ENCODE peak calls at places on chromosomes 4 and X, in six cellular contexts. C, T, D, Y, I and L are unnamed samples.

GRCh38 chrX:129637217-129638109 is 17.3 kb downstream of the APLN start:
- DNase-seq in Y (peak), I (peak), D (peak), C (peak), T (peak), L (peak)

GRCh38 chr4:75995727-75996126 is 5.0 kb upstream of the SDAD1 start:
- DNase-seq in Y (peak), C (peak), T (peak), I (no peak), D (peak), L (peak)

GRCh38 chr4:98608343-98608742 is 50.1 kb downstream of the TSPAN5 start:
- DNase-seq in T (no peak), Y (no peak), C (peak), I (no peak), D (no peak), L (no peak)

GRCh38 chrX:145821291-145821897 is 3.8 kb downstream of the SLITRK2 start:
- DNase-seq in D (no peak), I (peak), T (no peak), C (peak), Y (no peak), L (no peak)

GRCh38 chr4:99104153-99104552 is 15.6 kb upstream of the ADH5 start:
- DNase-seq in T (peak), Y (no peak), D (no peak), I (no peak), C (peak), L (peak)

GRCh38 chr4:76168688-76169087 is 20.5 kb upstream of the NUP54 start:
- DNase-seq in Y (no peak), C (no peak), I (no peak), D (no peak), T (no peak), L (no peak)

GRCh38 chr4:41050840-41051775 is 163.2 kb downstream of the APBB2 start:
- DNase-seq in C (no peak), T (no peak), I (no peak), D (no peak), Y (no peak), L (peak)

GRCh38 chr4:101689220-101689619 is 101.3 kb upstream of the BANK1 start:
- DNase-seq in Y (no peak), I (no peak), T (no peak), C (no peak), D (no peak), L (no peak)

GRCh38 chr4:8910100-8910821 is 38.6 kb upstream of the HMX1 start:
- DNase-seq in I (no peak), C (no peak), Y (no peak), T (no peak), D (no peak), L (no peak)

GRCh38 chrX:38095971-38096529 is 89.7 kb downstream of the SYTL5 start:
- DNase-seq in I (no peak), C (no peak), Y (peak), D (no peak), T (peak), L (no peak)

GRCh38 chr4:52585379-52585778 is 73.7 kb downstream of the USP46 start:
- DNase-seq in C (no peak), I (no peak), Y (peak), D (no peak), T (no peak), L (no peak)

GRCh38 chr4:107857741-107858140 is 33.0 kb downstream of the SGMS2 start:
- DNase-seq in D (no peak), C (peak), T (no peak), Y (no peak), I (no peak), L (peak)

GRCh38 chr4:121213940-121214339 is 49.8 kb upstream of the TNIP3 start:
- DNase-seq in Y (no peak), I (no peak), D (no peak), T (no peak), C (peak), L (no peak)

GRCh38 chrX:39967348-39967747 is 130.4 kb downstream of the BCOR start:
- DNase-seq in C (peak), I (no peak), T (peak), D (no peak), Y (no peak), L (no peak)

GRCh38 chr4:157128395-157128794 is 52.4 kb downstream of the GLRB start:
- DNase-seq in I (no peak), T (peak), C (peak), Y (peak), D (no peak), L (no peak)

GRCh38 chr4:185144601-185145240 is 1.7 kb downstream of the SLC25A4 start:
- DNase-seq in Y (no peak), I (no peak), T (no peak), D (no peak), C (no peak), L (no peak)

DNA sequence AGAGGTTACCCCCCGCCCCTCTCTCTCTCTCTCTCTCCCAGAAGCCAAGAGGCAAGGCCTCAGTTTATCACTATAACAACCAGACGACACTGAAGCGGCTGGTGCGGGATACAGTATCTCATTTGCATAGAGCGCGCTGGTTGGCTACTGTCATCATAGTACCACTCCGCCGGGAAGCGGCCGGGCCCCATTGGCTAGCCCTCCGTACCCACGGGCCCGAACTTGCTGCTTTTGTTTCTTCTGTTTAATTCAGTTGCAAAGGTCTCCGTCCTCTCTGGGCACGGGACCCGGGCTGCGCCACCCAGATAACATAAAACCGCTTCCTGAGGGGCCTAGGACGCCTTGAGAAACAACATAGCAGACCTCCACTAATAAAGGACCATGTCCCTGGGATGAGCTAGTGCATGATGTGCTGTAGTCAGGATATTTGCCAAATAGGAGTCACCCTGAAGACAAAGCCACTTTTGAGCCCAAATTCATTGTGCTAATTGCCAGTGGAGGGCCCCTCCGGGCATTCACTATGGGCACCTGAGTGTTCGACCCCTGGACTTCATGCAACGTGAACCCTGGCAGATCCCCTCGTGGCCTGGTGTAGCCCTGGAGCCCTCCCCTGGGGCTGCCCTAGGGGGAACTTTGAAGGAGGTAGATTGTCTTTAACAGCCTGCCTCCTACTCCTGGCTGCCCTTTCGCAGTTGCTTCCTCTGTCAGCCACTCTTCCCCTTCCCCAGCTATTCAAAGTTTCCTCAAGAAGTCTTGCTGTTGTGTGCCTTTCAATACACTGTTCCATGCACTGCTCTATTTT is at the start of gene PCYT1B:
- DNase-seq in T (peak), Y (peak), I (peak), D (no peak), C (peak), L (peak)
- H3K4me3 ChIP-seq in T (peak), Y (peak), I (peak), D (peak), C (peak), L (no peak)

DNA sequence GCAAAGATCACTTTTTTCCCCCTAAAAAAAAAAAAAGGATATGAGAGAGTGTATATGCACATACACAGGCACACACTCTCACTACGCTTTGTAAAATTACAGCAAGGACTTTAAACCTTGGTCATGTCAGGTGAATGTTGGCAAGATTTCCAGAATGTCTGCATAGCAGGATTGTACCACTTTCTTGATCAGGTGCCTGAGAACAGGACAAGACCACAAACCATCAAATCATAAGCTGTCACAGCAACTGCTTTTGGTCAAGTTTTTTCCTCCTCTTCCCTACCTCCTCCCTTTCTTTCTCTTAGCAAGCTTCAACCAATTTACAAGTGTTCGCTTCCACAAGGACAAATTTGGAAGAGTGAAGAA is 15.3 kb downstream of the PPARGC1A start:
- DNase-seq in Y (no peak), T (no peak), I (no peak), C (no peak), D (no peak), L (no peak)
- H3K27ac ChIP-seq in Y (no peak), T (no peak), I (no peak), C (no peak), D (no peak), L (no peak)

GRCh38 chr4:142556048-142556447 is 290.1 kb downstream of the INPP4B start:
- DNase-seq in D (no peak), T (no peak), C (no peak), I (no peak), Y (no peak), L (no peak)
- H3K23ac ChIP-seq in D (no peak), T (no peak), C (no peak), I (no peak), Y (no peak), L (no peak)

GRCh38 chrX:91434351-91435168 is at the start of gene PABPC5:
- DNase-seq in I (peak), C (peak), Y (peak), D (peak), T (peak), L (peak)

DNA sequence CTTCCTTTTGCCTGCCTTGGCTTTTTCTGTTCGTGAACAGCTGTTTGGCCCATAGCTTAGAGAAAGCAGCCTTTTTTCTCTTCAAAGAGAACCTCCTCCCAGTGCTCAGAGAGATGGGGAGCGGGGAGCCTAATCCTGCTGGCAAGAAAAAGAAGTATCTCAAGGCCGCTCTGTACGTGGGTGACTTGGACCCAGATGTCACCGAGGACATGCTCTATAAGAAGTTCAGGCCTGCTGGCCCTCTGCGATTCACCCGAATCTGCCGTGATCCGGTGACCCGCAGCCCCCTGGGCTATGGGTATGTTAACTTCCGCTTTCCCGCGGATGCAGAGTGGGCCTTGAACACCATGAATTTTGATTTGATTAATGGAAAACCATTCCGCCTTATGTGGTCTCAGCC is 826 bp downstream of the PABPC5 start:
- DNase-seq in C (peak), Y (no peak), D (no peak), I (no peak), T (no peak), L (no peak)
- H3K4me3 ChIP-seq in C (no peak), Y (peak), D (peak), I (peak), T (peak), L (no peak)

GRCh38 chrX:46792826-46793195 is 33.9 kb upstream of the SLC9A7 start:
- DNase-seq in T (no peak), I (no peak), C (no peak), Y (no peak), D (no peak), L (no peak)
- H3K27ac ChIP-seq in T (no peak), I (no peak), C (no peak), Y (peak), D (no peak), L (no peak)

DNA sequence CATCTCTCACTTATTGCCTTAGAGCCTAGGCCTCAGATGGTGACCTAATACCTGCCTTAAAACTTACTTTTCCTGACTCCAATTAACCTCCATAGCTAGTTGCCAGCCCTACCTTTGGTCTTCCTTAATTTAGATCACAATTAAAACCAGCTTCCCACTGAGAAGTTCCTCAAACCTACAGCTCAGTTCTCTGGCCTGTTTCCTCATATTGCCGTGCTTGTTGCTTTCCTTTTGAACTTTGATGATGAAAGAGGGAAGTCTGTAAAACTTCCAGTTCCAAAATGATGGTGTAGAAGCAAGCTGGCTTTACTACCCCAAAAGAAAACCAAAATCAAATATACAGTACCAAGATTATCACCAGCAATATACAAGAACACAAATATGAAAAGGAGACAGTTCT is 28.9 kb upstream of the CAMK2D start:
- DNase-seq in T (no peak), Y (no peak), I (no peak), D (no peak), C (no peak), L (no peak)
- H3K23ac ChIP-seq in T (no peak), Y (no peak), I (no peak), D (no peak), C (no peak), L (no peak)

DNA sequence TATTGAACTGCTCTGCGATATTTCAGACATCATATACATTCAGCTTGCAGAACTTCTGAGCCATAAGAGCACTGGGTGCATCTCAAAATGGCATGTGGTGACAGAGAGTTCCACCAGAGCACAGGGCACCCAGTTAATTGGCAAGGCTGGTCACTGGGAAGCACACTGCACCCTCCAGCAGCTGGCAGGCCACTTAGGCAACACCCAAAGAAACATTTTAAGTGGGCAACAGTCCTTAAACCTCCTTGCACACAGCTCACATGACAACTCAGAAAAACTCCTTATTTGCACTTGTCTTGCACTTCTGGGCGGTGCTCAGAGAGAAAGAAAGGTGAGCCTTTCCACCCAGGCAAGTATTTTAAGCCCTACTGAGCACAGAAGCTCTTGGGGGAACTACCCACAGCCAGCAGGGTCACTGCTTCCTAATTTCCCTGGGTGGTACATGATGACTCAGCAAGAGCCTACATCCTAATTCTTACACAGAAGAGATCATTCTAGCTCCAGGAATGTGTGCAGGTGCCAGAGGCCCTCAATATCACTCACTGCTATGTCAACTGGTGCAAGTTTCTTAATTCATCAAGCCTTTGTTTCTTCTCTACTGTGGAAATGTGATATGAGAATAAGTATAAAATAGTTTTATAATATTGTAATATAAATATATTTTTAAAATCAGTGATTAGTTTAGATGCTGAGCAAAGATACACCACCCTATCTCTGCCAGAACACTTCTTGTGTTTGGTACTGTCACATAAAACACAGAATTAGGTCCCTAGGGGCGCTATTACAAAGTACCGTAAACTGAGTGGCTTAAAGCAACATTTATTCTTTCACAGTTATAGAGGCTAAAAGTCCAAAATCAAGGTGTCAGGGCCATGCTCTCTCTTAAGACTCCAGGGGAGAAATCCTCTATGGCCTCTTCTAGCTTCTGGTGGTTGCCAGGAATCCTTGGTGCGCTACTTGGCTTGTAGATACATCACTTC is 155.1 kb upstream of the PPARGC1A start:
- DNase-seq in Y (no peak), C (no peak), T (no peak), D (no peak), I (no peak), L (no peak)
- H3K4me3 ChIP-seq in Y (no peak), C (no peak), T (no peak), D (no peak), I (no peak), L (no peak)

DNA sequence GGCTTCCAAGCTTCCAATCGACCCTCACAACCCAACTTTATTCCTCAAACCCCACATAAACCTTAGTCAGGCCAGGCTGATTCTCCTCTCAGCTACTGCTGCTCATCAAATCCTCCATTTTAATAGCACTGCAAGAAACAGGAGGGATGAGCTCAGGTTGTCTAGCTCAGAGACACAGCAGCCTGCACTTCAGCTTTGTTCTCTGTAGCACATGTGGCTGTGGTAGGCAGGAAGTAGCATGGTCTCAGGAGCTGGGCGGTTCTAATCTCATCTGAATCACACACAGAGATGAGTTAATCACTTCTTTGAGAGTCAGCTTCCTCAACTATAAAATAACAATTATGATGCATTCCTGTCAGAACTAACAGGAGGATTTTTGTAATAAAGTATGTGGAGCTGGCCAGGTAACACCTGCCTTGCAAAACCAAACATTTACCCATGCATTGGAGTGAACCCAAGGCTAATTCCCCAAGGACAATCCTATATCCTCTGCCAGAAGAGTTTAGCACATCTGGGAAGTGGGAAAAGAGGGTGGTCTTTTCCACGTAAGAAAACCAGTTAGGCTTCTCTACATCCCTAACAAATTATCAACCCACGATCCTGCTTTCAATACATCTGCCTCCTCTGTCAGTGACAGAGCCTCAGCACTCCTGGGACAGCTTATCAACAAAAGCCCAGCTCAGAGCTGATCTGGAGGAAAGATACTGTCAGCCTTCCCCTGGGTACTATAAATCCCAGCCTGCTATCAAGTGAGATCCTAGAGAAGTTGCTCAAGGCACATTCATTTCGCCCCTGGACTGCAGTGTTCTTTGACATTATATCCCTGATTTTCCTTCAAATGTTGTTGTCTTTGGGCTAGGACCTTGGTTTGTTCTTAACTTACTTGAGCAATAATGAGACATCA is 32.8 kb downstream of the ELOVL6 start:
- DNase-seq in Y (peak), C (peak), T (peak), D (no peak), I (no peak), L (no peak)
- H3K27ac ChIP-seq in Y (no peak), C (no peak), T (peak), D (no peak), I (no peak), L (peak)

DNA sequence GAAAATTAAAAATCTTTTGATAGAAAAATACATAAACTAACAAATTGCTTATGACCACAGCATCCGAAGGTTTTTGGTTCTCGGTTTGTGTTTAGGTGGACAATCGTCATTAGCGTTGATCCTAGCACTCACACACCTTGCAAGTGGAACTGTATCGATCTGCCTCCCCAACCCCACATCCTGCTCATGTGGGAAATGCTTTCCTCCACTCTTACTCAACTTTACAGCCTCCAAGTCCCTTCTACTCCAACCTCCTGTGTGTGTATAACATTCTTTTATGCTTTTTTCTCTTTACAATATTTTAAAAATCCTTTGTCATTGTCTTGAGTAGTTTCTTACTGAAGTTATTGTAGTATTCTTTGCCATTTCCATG is 15.6 kb upstream of the TMEM131L start:
- DNase-seq in I (no peak), D (no peak), T (no peak), C (no peak), Y (no peak), L (no peak)
- H3K23ac ChIP-seq in I (no peak), D (no peak), T (no peak), C (no peak), Y (no peak), L (no peak)